ENCODE peak calls at places on chromosome 20, in nine cellular contexts. D is esophagus squamous epithelium; V is foreskin fibroblast; S is CD4-positive, alpha-beta T cell; K is bronchial epithelial cell; W is omental fat pad; U is AG04450; M is heart left ventricle; B is AG09309. Z is an unnamed sample.

GRCh38 chr20:20864346-20865096 is 152.1 kb upstream of the RALGAPA2 start:
- DNase-seq in S (no peak), U (no peak), V (no peak), W (no peak), M (no peak), B (no peak), D (no peak), K (peak; percentile 28), Z (no peak)

GRCh38 chr20:63807654-63808053 is 23.4 kb downstream of the ZBTB46 start:
- DNase-seq in S (no peak), B (no peak), K (no peak), M (no peak), U (no peak), V (no peak), D (no peak), W (no peak), Z (no peak)

GRCh38 chr20:4544765-4545164 is 176.9 kb upstream of the PRND start:
- DNase-seq in D (no peak), V (peak; percentile 63), K (peak; percentile 84), M (no peak), S (no peak), U (peak; percentile 58), W (no peak), B (no peak), Z (no peak)

GRCh38 chr20:49278817-49279676 is 1.2 kb upstream of the ZNFX1 start:
- DNase-seq in K (no peak), S (peak; percentile 5), D (no peak), U (no peak), V (no peak), W (no peak), M (peak; percentile 36), B (no peak), Z (no peak)

GRCh38 chr20:62776692-62777527 is 19.4 kb upstream of the MRGBP start:
- DNase-seq in D (no peak), B (no peak), V (peak; percentile 13), W (no peak), S (peak; percentile 56), M (no peak), U (no peak), K (peak; percentile 41), Z (no peak)

GRCh38 chr20:37209661-37210314 is 30.4 kb upstream of the MROH8 start:
- DNase-seq in K (peak; percentile 72), W (no peak), M (no peak), S (no peak), D (no peak), V (no peak), U (no peak), B (no peak), Z (no peak)

GRCh38 chr20:61969806-61970205 is 95.9 kb downstream of the TAF4 start:
- DNase-seq in V (no peak), U (no peak), M (no peak), S (no peak), W (no peak), D (no peak), K (no peak), B (no peak), Z (no peak)

GRCh38 chr20:60000271-60001026 is 42.2 kb downstream of the CDH26 start:
- DNase-seq in B (no peak), W (no peak), U (no peak), V (no peak), D (no peak), M (no peak), S (no peak), K (no peak), Z (no peak)

GRCh38 chr20:32007787-32008616 is 2.2 kb upstream of the CCM2L start:
- DNase-seq in S (no peak), B (no peak), U (no peak), V (no peak), D (no peak), W (no peak), M (peak; percentile 77), K (no peak), Z (no peak)

GRCh38 chr20:4519530-4519929 is 202.2 kb upstream of the PRND start:
- DNase-seq in V (no peak), B (no peak), K (peak; percentile 46), D (no peak), M (no peak), W (no peak), U (no peak), S (no peak), Z (no peak)

GRCh38 chr20:32454164-32455145 is 96.3 kb downstream of the ASXL1 start:
- DNase-seq in V (no peak), M (peak; percentile 18), S (no peak), B (no peak), W (no peak), U (no peak), D (no peak), K (no peak), Z (no peak)

GRCh38 chr20:48689874-48690571 is 137.8 kb downstream of the PREX1 start:
- DNase-seq in D (no peak), B (no peak), M (no peak), K (no peak), U (no peak), V (no peak), S (no peak), W (no peak), Z (no peak)

GRCh38 chr20:64155258-64156135 is 8.8 kb upstream of the MYT1 start:
- DNase-seq in U (no peak), V (no peak), S (no peak), K (no peak), W (no peak), D (no peak), B (no peak), M (no peak), Z (no peak)

GRCh38 chr20:54114109-54114508 is 43.7 kb upstream of the BCAS1 start:
- DNase-seq in W (no peak), M (no peak), D (no peak), S (no peak), B (no peak), V (no peak), K (no peak), U (no peak), Z (no peak)

GRCh38 chr20:37524221-37524700 is 3.2 kb downstream of the NNAT start:
- DNase-seq in B (no peak), S (no peak), V (no peak), M (no peak), W (no peak), K (peak; percentile 27), D (no peak), U (no peak), Z (no peak)

GRCh38 chr20:53883098-53883762 is 187.2 kb downstream of the BCAS1 start:
- DNase-seq in W (no peak), B (no peak), D (no peak), U (no peak), M (no peak), S (no peak), V (peak; percentile 86), K (peak; percentile 62), Z (no peak)

GRCh38 chr20:32898721-32899120 is 40.0 kb downstream of the EFCAB8 start:
- DNase-seq in D (no peak), W (no peak), S (no peak), V (peak; percentile 83), K (no peak), B (peak; percentile 66), M (no peak), U (no peak), Z (no peak)

GRCh38 chr20:976033-976432 is 26.1 kb downstream of the RSPO4 start:
- DNase-seq in S (no peak), K (no peak), W (no peak), B (no peak), D (no peak), U (no peak), V (no peak), M (no peak), Z (no peak)

GRCh38 chr20:63775096-63775978 is 35.8 kb downstream of the SLC2A4RG start:
- DNase-seq in V (peak; percentile 11), S (no peak), B (no peak), K (no peak), M (peak; percentile 44), U (no peak), D (no peak), W (no peak), Z (peak; percentile 90)

GRCh38 chr20:12966468-12967085 is 42.2 kb upstream of the SPTLC3 start:
- DNase-seq in K (peak; percentile 47), U (peak; percentile 18), S (no peak), W (no peak), M (no peak), V (peak; percentile 30), D (no peak), B (peak; percentile 25), Z (no peak)
- TF ChIP-seq CTCF in K (peak; percentile 39), U (peak; percentile 66), S (no peak), W (no peak), M (peak; percentile 40), V (peak; percentile 42), D (no peak), B (peak; percentile 55), Z (peak; percentile 67)

GRCh38 chr20:58636983-58637421 is 14.1 kb upstream of the STX16 start:
- DNase-seq in V (no peak), B (no peak), W (no peak), S (no peak), D (no peak), K (no peak), U (no peak), M (no peak), Z (no peak)
- TF ChIP-seq CTCF in V (no peak), B (peak; percentile 19), W (no peak), S (no peak), D (no peak), K (peak; percentile 18), U (no peak), M (peak; percentile 18), Z (peak; percentile 61)

DNA sequence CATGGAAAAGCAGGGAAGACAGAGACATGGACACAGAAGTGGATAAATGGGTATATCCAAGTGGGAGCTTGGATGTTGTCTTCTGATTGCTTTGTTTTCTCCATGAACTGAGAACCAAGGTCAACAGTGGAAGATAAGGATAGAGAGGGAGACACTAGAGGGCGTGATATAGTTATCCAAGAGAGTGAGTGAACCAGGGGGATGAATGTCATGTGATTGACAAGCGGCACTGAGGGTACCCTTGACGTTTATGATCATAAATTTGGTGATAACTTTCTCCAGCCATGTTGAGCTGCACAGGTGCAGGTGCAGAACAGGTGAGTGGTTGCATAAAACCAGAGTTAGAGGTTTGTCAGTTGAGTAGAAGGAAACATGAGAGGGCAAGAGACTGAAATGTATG is 20.7 kb downstream of the EBF4 start:
- DNase-seq in D (no peak), U (no peak), W (no peak), S (no peak), B (no peak), M (no peak), K (peak; percentile 21), V (no peak), Z (no peak)
- TF ChIP-seq CTCF in D (peak; percentile 10), U (peak; percentile 4), W (no peak), S (peak; percentile 80), B (peak; percentile 19), M (peak; percentile 8), K (peak; percentile 41), V (peak; percentile 16), Z (no peak)

GRCh38 chr20:25223179-25223661 is 24.7 kb upstream of the PYGB start:
- DNase-seq in V (peak; percentile 95), W (no peak), D (no peak), K (peak; percentile 99), M (no peak), U (peak; percentile 54), B (peak; percentile 52), S (no peak), Z (no peak)
- TF ChIP-seq CTCF in V (no peak), W (no peak), D (peak; percentile 12), K (peak; percentile 51), M (no peak), U (peak; percentile 9), B (peak; percentile 29), S (no peak), Z (no peak)

GRCh38 chr20:34709836-34710567 is 5.9 kb downstream of the TP53INP2 start:
- DNase-seq in K (peak; percentile 24), D (no peak), V (peak; percentile 69), M (peak; percentile 74), B (no peak), S (no peak), W (no peak), U (no peak), Z (peak; percentile 79)
- TF ChIP-seq CTCF in K (peak; percentile 37), D (no peak), V (peak; percentile 22), M (peak; percentile 39), B (no peak), S (no peak), W (no peak), U (peak; percentile 36), Z (peak; percentile 49)